ENCODE peak calls at places on chromosomes 16 and 17, in six cellular contexts. F, S, H, I, J and K are unnamed samples.

GRCh38 chr17:70357196-70357595 is 187.9 kb downstream of the KCNJ2 start:
- DNase-seq in F (no peak), S (no peak), I (no peak), J (no peak), H (no peak), K (no peak)

GRCh38 chr16:57559075-57559790 is 16.8 kb downstream of the ADGRG5 start:
- DNase-seq in I (no peak), J (no peak), S (no peak), H (no peak), F (no peak), K (peak)

GRCh38 chr17:83131268-83132011 is 52.0 kb downstream of the METRNL start:
- DNase-seq in I (no peak), S (no peak), J (no peak), F (no peak), H (no peak), K (no peak)

GRCh38 chr16:22816475-22816874 is 2.5 kb downstream of the HS3ST2 start:
- DNase-seq in F (no peak), H (no peak), S (no peak), I (no peak), J (no peak), K (no peak)

GRCh38 chr17:43014020-43014615 is 7.5 kb downstream of the IFI35 start:
- DNase-seq in J (no peak), I (no peak), F (no peak), H (peak), S (no peak), K (no peak)

GRCh38 chr16:86945166-86945900 is 367.0 kb downstream of the FOXL1 start:
- DNase-seq in S (no peak), F (no peak), H (no peak), I (no peak), J (no peak), K (no peak)

GRCh38 chr16:85119333-85120005 is 7.2 kb upstream of the CIBAR2 start:
- DNase-seq in F (no peak), S (no peak), J (no peak), H (no peak), I (no peak), K (no peak)

GRCh38 chr17:39538875-39539274 is 68.8 kb downstream of the NEUROD2 start:
- DNase-seq in F (no peak), I (no peak), S (no peak), J (no peak), H (no peak), K (no peak)

GRCh38 chr17:17146791-17147406 is 59.2 kb downstream of the PLD6 start:
- DNase-seq in J (no peak), H (no peak), F (no peak), S (peak), I (no peak), K (no peak)

GRCh38 chr16:56041556-56042140 is 149.6 kb upstream of the GNAO1 start:
- DNase-seq in I (no peak), S (peak), F (no peak), H (no peak), J (no peak), K (no peak)

GRCh38 chr16:3149630-3150345 is 15.0 kb downstream of the ZNF213 start:
- DNase-seq in H (peak), S (no peak), J (peak), I (no peak), F (peak), K (peak)

GRCh38 chr16:55478827-55479559 is at the start of gene MMP2:
- DNase-seq in J (no peak), F (peak), I (no peak), H (peak), S (no peak), K (no peak)

GRCh38 chr17:4920351-4921048 is 11.6 kb upstream of the GP1BA start:
- DNase-seq in H (no peak), S (no peak), F (no peak), I (no peak), J (no peak), K (no peak)

GRCh38 chr16:31354394-31355291 is at the start of gene ITGAX:
- DNase-seq in I (peak), F (peak), J (no peak), S (no peak), H (no peak), K (no peak)

GRCh38 chr17:49779730-49780220 is 8.7 kb upstream of the KAT7 start:
- DNase-seq in J (no peak), H (no peak), F (no peak), I (no peak), S (peak), K (no peak)

GRCh38 chr17:75778861-75779249 is 5.8 kb upstream of the UNK start:
- DNase-seq in F (peak), H (no peak), J (no peak), S (no peak), I (no peak), K (no peak)

GRCh38 chr16:80803341-80804060 is 897 bp downstream of the CDYL2 start:
- DNase-seq in S (no peak), I (no peak), H (no peak), J (peak), F (peak), K (no peak)

GRCh38 chr16:66152841-66153525 is 213.5 kb upstream of the CDH5 start:
- DNase-seq in J (no peak), H (no peak), S (no peak), F (no peak), I (no peak), K (no peak)

GRCh38 chr16:89146211-89147005 is 25.1 kb upstream of the CDH15 start:
- DNase-seq in I (no peak), H (no peak), J (no peak), S (no peak), F (no peak), K (no peak)

GRCh38 chr16:30179195-30179594 is 4.2 kb upstream of the CORO1A start:
- DNase-seq in F (no peak), I (no peak), J (no peak), S (no peak), H (no peak), K (no peak)

GRCh38 chr16:2473425-2473926 is 1.5 kb upstream of the TBC1D24 start:
- DNase-seq in I (no peak), H (no peak), S (no peak), J (no peak), F (no peak), K (no peak)

GRCh38 chr17:40070644-40070894 is 7.8 kb downstream of the THRA start:
- DNase-seq in S (no peak), I (no peak), J (no peak), F (no peak), H (no peak), K (no peak)

GRCh38 chr17:56994009-56994792 is 16.3 kb downstream of the SCPEP1 start:
- DNase-seq in S (no peak), I (no peak), F (no peak), J (no peak), H (no peak), K (no peak)

GRCh38 chr17:56926270-56926669 is 12.4 kb upstream of the TRIM25 start:
- DNase-seq in H (no peak), I (no peak), S (no peak), F (no peak), J (no peak), K (no peak)

GRCh38 chr16:85416267-85417109 is 196.6 kb upstream of the GSE1 start:
- DNase-seq in J (no peak), H (peak), S (peak), F (peak), I (no peak), K (no peak)

GRCh38 chr17:8572767-8573166 is 57.8 kb downstream of the MYH10 start:
- DNase-seq in F (no peak), S (no peak), H (no peak), J (no peak), I (no peak), K (no peak)

GRCh38 chr17:55659661-55660060 is 63.0 kb downstream of the TMEM100 start:
- DNase-seq in J (no peak), S (no peak), F (no peak), H (no peak), I (no peak), K (no peak)

GRCh38 chr16:87845807-87846619 is 23.3 kb downstream of the SLC7A5 start:
- DNase-seq in H (peak), S (no peak), I (no peak), F (no peak), J (no peak), K (no peak)

GRCh38 chr16:86919531-86920305 is 341.4 kb downstream of the FOXL1 start:
- DNase-seq in I (no peak), F (no peak), J (no peak), H (peak), S (no peak), K (no peak)

GRCh38 chr17:2250140-2251095 is 53.2 kb downstream of the SMG6 start:
- DNase-seq in I (no peak), F (no peak), J (no peak), S (no peak), H (no peak), K (no peak)

GRCh38 chr16:57374067-57374534 is 1.8 kb downstream of the CX3CL1 start:
- DNase-seq in F (no peak), J (peak), S (no peak), H (peak), I (no peak), K (no peak)

GRCh38 chr17:79038545-79039135 is 14.7 kb downstream of the C1QTNF1 start:
- DNase-seq in I (no peak), J (no peak), F (no peak), H (peak), S (no peak), K (peak)

GRCh38 chr17:39813631-39814030 is 50.5 kb downstream of the IKZF3 start:
- DNase-seq in J (no peak), H (no peak), S (no peak), I (no peak), F (no peak), K (no peak)

GRCh38 chr17:71430281-71430680 is 690.5 kb upstream of the SOX9 start:
- DNase-seq in F (no peak), S (no peak), J (no peak), I (no peak), H (no peak), K (no peak)

GRCh38 chr17:44197980-44198720 is 1.5 kb downstream of the ATXN7L3 start:
- DNase-seq in S (peak), H (no peak), I (no peak), F (no peak), J (peak), K (no peak)

GRCh38 chr17:15951368-15952047 is 6.6 kb downstream of the ADORA2B start:
- DNase-seq in H (peak), S (no peak), F (no peak), J (no peak), I (no peak), K (no peak)

DNA sequence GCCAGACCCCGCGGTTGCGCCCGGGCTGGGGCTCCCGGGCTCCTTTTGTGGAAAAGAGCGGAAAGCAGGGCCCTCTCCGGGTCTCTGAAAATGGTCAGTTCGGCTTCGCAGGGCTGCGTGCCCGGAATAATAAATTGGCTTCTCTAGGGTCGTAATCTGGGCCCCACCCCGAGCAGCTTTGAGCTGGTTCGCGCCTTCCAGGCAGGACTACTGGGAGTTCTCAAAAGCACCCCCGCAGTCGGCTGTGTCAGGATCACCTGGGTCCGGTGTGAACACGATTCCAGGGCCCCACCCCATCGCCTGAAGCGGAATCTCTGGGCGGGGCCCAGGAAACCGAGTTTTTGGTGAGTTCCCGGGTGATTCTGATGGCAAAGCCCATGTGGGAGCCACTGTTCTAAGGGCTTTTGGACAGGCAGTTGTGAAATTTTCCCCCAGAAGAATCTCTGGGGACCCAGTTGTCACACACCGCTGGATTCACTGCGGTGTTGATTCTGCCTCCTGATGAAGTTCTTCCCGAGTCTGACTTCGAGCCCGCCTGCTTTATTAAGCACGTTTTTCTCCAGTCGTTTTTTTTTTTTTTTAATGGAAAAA is 77.0 kb downstream of the MRC2 start:
- DNase-seq in J (peak), I (no peak), F (peak), S (no peak), H (peak), K (no peak)
- TF ChIP-seq POLR2AphosphoS5 in J (no peak), I (no peak), F (no peak), S (peak), H (no peak), K (no peak)

DNA sequence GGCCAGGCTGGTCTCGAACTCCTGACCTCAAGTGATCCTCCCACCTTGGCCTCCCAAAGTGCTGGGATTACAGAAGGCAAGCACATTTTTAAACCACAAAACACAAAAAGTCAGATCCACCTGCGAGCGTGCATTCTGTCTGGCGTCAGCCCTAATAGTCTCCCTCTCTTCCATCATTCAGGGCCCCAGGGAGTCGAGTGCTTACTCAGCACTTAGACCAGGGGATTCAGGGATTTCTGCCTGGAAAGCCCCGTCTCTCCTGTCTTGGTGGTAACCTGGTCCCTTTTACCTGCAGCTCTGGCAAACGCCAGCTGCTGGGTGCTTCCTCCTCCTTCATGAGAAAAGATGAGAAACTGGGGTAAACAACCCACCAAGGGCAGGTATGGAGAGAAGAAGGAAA is 443.1 kb downstream of the SOX9 start:
- DNase-seq in H (no peak), I (no peak), S (no peak), F (no peak), J (no peak), K (no peak)
- TF ChIP-seq POLR2AphosphoS5 in H (no peak), I (no peak), S (no peak), F (no peak), J (no peak), K (no peak)

GRCh38 chr16:9316615-9317014 is 225.2 kb downstream of the HAPSTR1 start:
- DNase-seq in F (no peak), S (no peak), H (no peak), I (no peak), J (no peak), K (no peak)
- TF ChIP-seq POLR2AphosphoS5 in F (no peak), S (no peak), H (no peak), I (no peak), J (no peak), K (no peak)

GRCh38 chr17:68580236-68580903 is 20.8 kb downstream of the FAM20A start:
- DNase-seq in F (no peak), S (no peak), J (no peak), I (no peak), H (no peak), K (no peak)

GRCh38 chr17:68584904-68585303 is 16.3 kb downstream of the FAM20A start:
- DNase-seq in F (no peak), H (no peak), J (no peak), I (no peak), S (no peak), K (no peak)

GRCh38 chr17:68579194-68579900 is 21.8 kb downstream of the FAM20A start:
- DNase-seq in J (no peak), I (no peak), H (no peak), S (no peak), F (no peak), K (no peak)

GRCh38 chr17:68585643-68586042 is 15.5 kb downstream of the FAM20A start:
- DNase-seq in F (no peak), S (no peak), J (no peak), H (no peak), I (no peak), K (no peak)

GRCh38 chr17:68581863-68582645 is 19.1 kb downstream of the FAM20A start:
- DNase-seq in J (no peak), S (no peak), H (no peak), I (no peak), F (no peak), K (no peak)
- TF ChIP-seq POLR2AphosphoS5 in J (no peak), S (no peak), H (no peak), I (no peak), F (no peak), K (no peak)

DNA sequence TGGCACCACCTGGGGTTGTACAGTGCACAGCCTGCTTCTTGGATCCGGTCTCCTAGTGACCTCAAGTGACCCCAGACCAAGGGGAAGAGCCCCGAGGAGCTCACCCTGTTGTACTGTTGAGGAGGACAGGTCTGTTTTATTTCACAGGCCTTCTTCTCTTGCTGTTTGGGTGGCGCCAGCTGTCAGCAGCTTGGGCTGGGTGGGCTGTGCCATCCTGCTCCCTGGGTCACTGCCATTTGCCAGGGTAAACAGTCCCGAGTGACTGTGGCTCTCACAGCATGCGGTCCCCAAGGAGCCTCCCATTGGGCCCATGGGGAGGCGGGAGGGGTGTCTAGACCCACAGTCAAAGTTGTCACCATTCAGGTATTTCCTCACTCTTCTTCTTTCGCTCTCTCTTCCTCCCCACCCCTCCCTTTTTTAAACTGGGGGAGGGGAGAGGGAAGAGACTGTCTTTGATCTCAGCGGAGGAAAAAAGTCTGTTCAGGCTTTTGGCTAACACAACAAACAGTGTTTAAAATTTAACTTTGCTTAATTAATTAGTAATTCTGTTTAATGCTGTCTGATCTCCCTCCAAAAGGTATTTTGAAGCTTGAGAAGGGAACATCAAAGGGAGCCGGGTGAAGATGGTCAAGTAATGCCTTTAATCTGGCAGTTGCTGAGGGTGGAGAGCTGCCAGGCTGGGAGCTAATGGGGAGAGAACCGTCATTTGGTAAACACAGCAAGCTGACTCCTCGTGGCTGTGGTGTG is 64.1 kb downstream of the SNX20 start:
- DNase-seq in I (no peak), J (peak), F (peak), S (no peak), H (peak), K (no peak)
- TF ChIP-seq POLR2AphosphoS5 in I (no peak), J (peak), F (no peak), S (no peak), H (peak), K (no peak)